ENCODE peak calls at places on chromosomes 12 and 14, in four cellular contexts. C is lower lobe of right lung, Z is OCI-LY7, R is AG04450. W is an unnamed sample.

GRCh38 chr12:98002887-98003493 is 512.4 kb upstream of the TMPO start:
- DNase-seq in Z (peak; percentile 56), R (no peak), C (no peak), W (peak; percentile 48)

GRCh38 chr14:80977103-80977728 is 21.8 kb downstream of the TSHR start:
- DNase-seq in R (no peak), Z (peak; percentile 57), C (no peak), W (no peak)

GRCh38 chr12:113248842-113249435 is 27.7 kb downstream of the TPCN1 start:
- DNase-seq in Z (no peak), R (no peak), C (no peak), W (no peak)

GRCh38 chr12:91836264-91836663 is 309.4 kb downstream of the BTG1 start:
- DNase-seq in C (no peak), R (no peak), Z (no peak), W (no peak)

GRCh38 chr14:89187501-89187900 is 229.5 kb downstream of the FOXN3 start:
- DNase-seq in Z (no peak), R (no peak), C (no peak), W (no peak)

GRCh38 chr12:86683568-86683991 is 427.4 kb upstream of the MGAT4C start:
- DNase-seq in Z (no peak), C (no peak), R (peak; percentile 13), W (no peak)

GRCh38 chr14:91354979-91355685 is 62.5 kb downstream of the CCDC88C start:
- DNase-seq in C (peak; percentile 23), Z (peak; percentile 78), R (no peak), W (no peak)

GRCh38 chr12:116318738-116319050 is 41.2 kb upstream of the MED13L start:
- DNase-seq in Z (no peak), R (no peak), C (no peak), W (no peak)

GRCh38 chr12:126663304-126664094 is 1598.3 kb downstream of the AACS start:
- DNase-seq in R (no peak), C (no peak), Z (peak; percentile 32), W (no peak)

GRCh38 chr12:21296751-21297406 is 37.8 kb downstream of the SLCO1A2 start:
- DNase-seq in C (no peak), R (no peak), Z (peak; percentile 25), W (peak; percentile 28)

GRCh38 chr14:24816929-24817637 is 183.1 kb upstream of the GZMB start:
- DNase-seq in Z (no peak), C (no peak), R (no peak), W (no peak)

GRCh38 chr12:58920956-58921861 is 905 bp upstream of the LRIG3 start:
- DNase-seq in C (no peak), R (no peak), Z (no peak), W (no peak)

GRCh38 chr14:88181072-88181471 is 142.0 kb downstream of the KCNK10 start:
- DNase-seq in R (no peak), Z (no peak), C (no peak), W (no peak)

GRCh38 chr14:74401504-74402241 is 24.3 kb downstream of the SYNDIG1L start:
- DNase-seq in Z (peak; percentile 92), R (no peak), C (no peak), W (no peak)
- H3K4me3 ChIP-seq in Z (peak overlapping the region; percentile 65), R (no peak overlapping the region), C (peak overlapping the region; percentile 19), W (no peak overlapping the region)

GRCh38 chr14:103881927-103882281 is 34.5 kb upstream of the PPP1R13B start:
- DNase-seq in R (no peak), Z (no peak), C (no peak), W (no peak)
- H3K4me3 ChIP-seq in R (no peak overlapping the region), Z (no peak overlapping the region), C (no peak overlapping the region), W (no peak overlapping the region)

GRCh38 chr14:36646664-36647416 is 14.8 kb upstream of the PAX9 start:
- DNase-seq in R (no peak), Z (no peak), C (no peak), W (no peak)
- H3K4me3 ChIP-seq in R (no peak overlapping the region), Z (no peak overlapping the region), C (peak overlapping the region; percentile 44), W (peak overlapping the region; percentile 39)

DNA sequence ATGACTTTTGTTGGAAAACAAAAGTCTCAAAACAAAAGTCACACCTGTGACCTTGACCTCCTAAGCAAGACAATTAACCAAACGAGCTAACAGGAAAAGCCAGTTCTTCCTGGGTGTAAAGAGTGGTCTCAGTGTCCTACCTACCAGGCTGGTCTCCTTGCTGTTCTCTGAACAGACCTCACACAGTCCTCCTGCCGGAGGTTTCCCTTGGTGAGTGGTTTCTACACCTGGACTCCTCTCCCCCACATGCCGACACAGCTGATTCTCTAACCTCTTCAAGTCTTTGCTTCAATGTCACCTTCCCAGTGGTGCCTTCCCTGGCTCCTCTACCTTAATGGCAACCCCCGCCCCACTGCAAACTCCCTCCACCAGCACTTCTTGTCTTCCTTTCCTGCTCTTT is 238.6 kb downstream of the ZFP36L1 start:
- DNase-seq in Z (peak; percentile 37), C (no peak), R (no peak), W (no peak)
- H3K4me3 ChIP-seq in Z (no peak overlapping the region), C (no peak overlapping the region), R (no peak overlapping the region), W (no peak overlapping the region)

GRCh38 chr14:68947802-68948201 is 31.3 kb downstream of the ACTN1 start:
- DNase-seq in Z (no peak), C (no peak), R (no peak), W (peak; percentile 49)
- H3K4me3 ChIP-seq in Z (no peak overlapping the region), C (no peak overlapping the region), R (no peak overlapping the region), W (no peak overlapping the region)